ENCODE peak calls at places on chromosomes 6 and 20, in eight cellular contexts. One of them, this sample, is unnamed.
A peak's percentile ranks its signal among the peaks of the same experiment; 100 is the strongest.

GRCh38 chr6:106509420-106510089 is 119.7 kb downstream of the RTN4IP1 start:
- DNase-seq in activated effector memory CD4-positive, alpha-beta T cell treated with anti-CD3 and anti-CD28 coated beads, Interleukin-2, amount 50 U/mL, for 16 hours: no peak
- DNase-seq in PC-3: no peak
- DNase-seq in IMR-90: no peak
- DNase-seq in effector memory CD8-positive, alpha-beta T cell: no peak
- DNase-seq in OCI-LY7: peak; percentile 83
- DNase-seq in T follicular helper cell: no peak
- DNase-seq in stromal cell of bone marrow: no peak
- DNase-seq in this sample: peak; percentile 14

GRCh38 chr20:33945391-33946079 is 48.2 kb upstream of the RALY start:
- DNase-seq in IMR-90: peak; percentile 93
- DNase-seq in T follicular helper cell: no peak
- DNase-seq in OCI-LY7: no peak
- DNase-seq in stromal cell of bone marrow: peak; percentile 81
- DNase-seq in effector memory CD8-positive, alpha-beta T cell: no peak
- DNase-seq in PC-3: peak; percentile 58
- DNase-seq in activated effector memory CD4-positive, alpha-beta T cell treated with anti-CD3 and anti-CD28 coated beads, Interleukin-2, amount 50 U/mL, for 16 hours: no peak
- DNase-seq in this sample: no peak

GRCh38 chr6:149164199-149164745 is 153.2 kb upstream of the TAB2 start:
- DNase-seq in IMR-90: no peak
- DNase-seq in activated effector memory CD4-positive, alpha-beta T cell treated with anti-CD3 and anti-CD28 coated beads, Interleukin-2, amount 50 U/mL, for 16 hours: no peak
- DNase-seq in stromal cell of bone marrow: no peak
- DNase-seq in effector memory CD8-positive, alpha-beta T cell: no peak
- DNase-seq in PC-3: no peak
- DNase-seq in T follicular helper cell: no peak
- DNase-seq in OCI-LY7: no peak
- DNase-seq in this sample: no peak

GRCh38 chr6:139433647-139434419 is 59.4 kb upstream of the CITED2 start:
- DNase-seq in stromal cell of bone marrow: no peak
- DNase-seq in OCI-LY7: no peak
- DNase-seq in effector memory CD8-positive, alpha-beta T cell: no peak
- DNase-seq in T follicular helper cell: no peak
- DNase-seq in activated effector memory CD4-positive, alpha-beta T cell treated with anti-CD3 and anti-CD28 coated beads, Interleukin-2, amount 50 U/mL, for 16 hours: no peak
- DNase-seq in PC-3: peak; percentile 47
- DNase-seq in IMR-90: peak; percentile 73
- DNase-seq in this sample: peak; percentile 66

GRCh38 chr6:16707101-16707783 is 54.0 kb downstream of the ATXN1 start:
- DNase-seq in T follicular helper cell: no peak
- DNase-seq in activated effector memory CD4-positive, alpha-beta T cell treated with anti-CD3 and anti-CD28 coated beads, Interleukin-2, amount 50 U/mL, for 16 hours: no peak
- DNase-seq in stromal cell of bone marrow: no peak
- DNase-seq in effector memory CD8-positive, alpha-beta T cell: no peak
- DNase-seq in OCI-LY7: no peak
- DNase-seq in PC-3: no peak
- DNase-seq in IMR-90: no peak
- DNase-seq in this sample: no peak

GRCh38 chr6:150208606-150209352 is 65.9 kb downstream of the PPP1R14C start:
- DNase-seq in activated effector memory CD4-positive, alpha-beta T cell treated with anti-CD3 and anti-CD28 coated beads, Interleukin-2, amount 50 U/mL, for 16 hours: no peak
- DNase-seq in T follicular helper cell: no peak
- DNase-seq in stromal cell of bone marrow: no peak
- DNase-seq in PC-3: no peak
- DNase-seq in IMR-90: no peak
- DNase-seq in effector memory CD8-positive, alpha-beta T cell: no peak
- DNase-seq in OCI-LY7: no peak
- DNase-seq in this sample: peak; percentile 78

GRCh38 chr20:48722737-48723191 is 105.0 kb downstream of the PREX1 start:
- DNase-seq in effector memory CD8-positive, alpha-beta T cell: peak; percentile 27
- DNase-seq in PC-3: peak; percentile 51
- DNase-seq in stromal cell of bone marrow: peak; percentile 72
- DNase-seq in OCI-LY7: peak; percentile 18
- DNase-seq in IMR-90: no peak
- DNase-seq in T follicular helper cell: no peak
- DNase-seq in activated effector memory CD4-positive, alpha-beta T cell treated with anti-CD3 and anti-CD28 coated beads, Interleukin-2, amount 50 U/mL, for 16 hours: no peak
- DNase-seq in this sample: no peak

GRCh38 chr6:62150048-62150663 is 135.9 kb downstream of the KHDRBS2 start:
- DNase-seq in IMR-90: peak; percentile 0
- DNase-seq in stromal cell of bone marrow: peak; percentile 22
- DNase-seq in PC-3: peak; percentile 47
- DNase-seq in activated effector memory CD4-positive, alpha-beta T cell treated with anti-CD3 and anti-CD28 coated beads, Interleukin-2, amount 50 U/mL, for 16 hours: no peak
- DNase-seq in T follicular helper cell: no peak
- DNase-seq in OCI-LY7: peak; percentile 45
- DNase-seq in effector memory CD8-positive, alpha-beta T cell: no peak
- DNase-seq in this sample: peak; percentile 81

GRCh38 chr6:150666071-150666470 is 66.4 kb downstream of the PLEKHG1 start:
- DNase-seq in T follicular helper cell: no peak
- DNase-seq in PC-3: no peak
- DNase-seq in effector memory CD8-positive, alpha-beta T cell: no peak
- DNase-seq in activated effector memory CD4-positive, alpha-beta T cell treated with anti-CD3 and anti-CD28 coated beads, Interleukin-2, amount 50 U/mL, for 16 hours: no peak
- DNase-seq in OCI-LY7: no peak
- DNase-seq in stromal cell of bone marrow: no peak
- DNase-seq in IMR-90: no peak
- DNase-seq in this sample: no peak

GRCh38 chr6:25017932-25018581 is 82.3 kb upstream of the RIPOR2 start:
- DNase-seq in IMR-90: peak; percentile 65
- DNase-seq in effector memory CD8-positive, alpha-beta T cell: peak; percentile 71
- DNase-seq in stromal cell of bone marrow: peak; percentile 36
- DNase-seq in OCI-LY7: peak; percentile 87
- DNase-seq in PC-3: peak; percentile 79
- DNase-seq in activated effector memory CD4-positive, alpha-beta T cell treated with anti-CD3 and anti-CD28 coated beads, Interleukin-2, amount 50 U/mL, for 16 hours: peak; percentile 91
- DNase-seq in T follicular helper cell: peak; percentile 75
- DNase-seq in this sample: peak; percentile 90

GRCh38 chr6:16762265-16762546 is 946 bp upstream of the ATXN1 start:
- DNase-seq in IMR-90: no peak
- DNase-seq in activated effector memory CD4-positive, alpha-beta T cell treated with anti-CD3 and anti-CD28 coated beads, Interleukin-2, amount 50 U/mL, for 16 hours: no peak
- DNase-seq in PC-3: no peak
- DNase-seq in OCI-LY7: no peak
- DNase-seq in T follicular helper cell: no peak
- DNase-seq in effector memory CD8-positive, alpha-beta T cell: no peak
- DNase-seq in stromal cell of bone marrow: no peak
- DNase-seq in this sample: peak; percentile 84

GRCh38 chr6:20211941-20212391 is 303 bp downstream of the MBOAT1 start:
- DNase-seq in IMR-90: no peak
- DNase-seq in stromal cell of bone marrow: no peak
- DNase-seq in activated effector memory CD4-positive, alpha-beta T cell treated with anti-CD3 and anti-CD28 coated beads, Interleukin-2, amount 50 U/mL, for 16 hours: peak; percentile 78
- DNase-seq in OCI-LY7: no peak
- DNase-seq in PC-3: peak; percentile 49
- DNase-seq in T follicular helper cell: no peak
- DNase-seq in effector memory CD8-positive, alpha-beta T cell: peak; percentile 51
- DNase-seq in this sample: peak; percentile 87

GRCh38 chr6:87210979-87211378 is 55.6 kb downstream of the ZNF292 start:
- DNase-seq in activated effector memory CD4-positive, alpha-beta T cell treated with anti-CD3 and anti-CD28 coated beads, Interleukin-2, amount 50 U/mL, for 16 hours: no peak
- DNase-seq in stromal cell of bone marrow: no peak
- DNase-seq in PC-3: no peak
- DNase-seq in IMR-90: no peak
- DNase-seq in OCI-LY7: no peak
- DNase-seq in T follicular helper cell: no peak
- DNase-seq in effector memory CD8-positive, alpha-beta T cell: no peak
- DNase-seq in this sample: no peak

This sample was measured in DMS53.